ENCODE peak calls at places on chromosomes 12 and 14, in seven cellular contexts. One of them, this sample, is unnamed. For H3K4me1, the result is how much of the 10 kb centered on the place peaks cover.

GRCh38 chr14:79254069-79254775 is 957.1 kb downstream of the DIO2 start:
- DNase-seq in CD4-positive, alpha-beta memory T cell: no peak
- DNase-seq in spleen: no peak
- DNase-seq in pancreas: no peak
- DNase-seq in body of pancreas: no peak
- DNase-seq in gastrocnemius medialis: no peak
- DNase-seq in naive thymus-derived CD4-positive, alpha-beta T cell: no peak
- DNase-seq in this sample: no peak

GRCh38 chr14:53491256-53491905 is 338.3 kb upstream of the DDHD1 start:
- DNase-seq in CD4-positive, alpha-beta memory T cell: no peak
- DNase-seq in spleen: no peak
- DNase-seq in pancreas: no peak
- DNase-seq in body of pancreas: no peak
- DNase-seq in gastrocnemius medialis: no peak
- DNase-seq in naive thymus-derived CD4-positive, alpha-beta T cell: no peak
- DNase-seq in this sample: no peak

GRCh38 chr14:64723691-64724577 is 19.7 kb downstream of the PLEKHG3 start:
- DNase-seq in CD4-positive, alpha-beta memory T cell: peak
- DNase-seq in spleen: peak
- DNase-seq in pancreas: no peak
- DNase-seq in body of pancreas: no peak
- DNase-seq in gastrocnemius medialis: no peak
- DNase-seq in naive thymus-derived CD4-positive, alpha-beta T cell: no peak
- DNase-seq in this sample: no peak

GRCh38 chr12:89205517-89205916 is 146.8 kb downstream of the DUSP6 start:
- DNase-seq in CD4-positive, alpha-beta memory T cell: no peak
- DNase-seq in spleen: no peak
- DNase-seq in pancreas: no peak
- DNase-seq in body of pancreas: no peak
- DNase-seq in gastrocnemius medialis: no peak
- DNase-seq in naive thymus-derived CD4-positive, alpha-beta T cell: no peak
- DNase-seq in this sample: no peak

GRCh38 chr12:115998119-115998633 is 279.3 kb downstream of the MED13L start:
- DNase-seq in CD4-positive, alpha-beta memory T cell: peak
- DNase-seq in spleen: no peak
- DNase-seq in pancreas: peak
- DNase-seq in body of pancreas: peak
- DNase-seq in gastrocnemius medialis: no peak
- DNase-seq in naive thymus-derived CD4-positive, alpha-beta T cell: peak
- DNase-seq in this sample: no peak

GRCh38 chr14:68361231-68361630 is 431.6 kb downstream of the ZFP36L1 start:
- DNase-seq in CD4-positive, alpha-beta memory T cell: no peak
- DNase-seq in spleen: no peak
- DNase-seq in pancreas: peak
- DNase-seq in body of pancreas: peak
- DNase-seq in gastrocnemius medialis: no peak
- DNase-seq in naive thymus-derived CD4-positive, alpha-beta T cell: no peak
- DNase-seq in this sample: no peak

GRCh38 chr14:55240526-55241178 is 30.6 kb upstream of the FBXO34 start:
- DNase-seq in CD4-positive, alpha-beta memory T cell: no peak
- DNase-seq in spleen: no peak
- DNase-seq in pancreas: no peak
- DNase-seq in body of pancreas: no peak
- DNase-seq in gastrocnemius medialis: peak
- DNase-seq in naive thymus-derived CD4-positive, alpha-beta T cell: no peak
- DNase-seq in this sample: no peak

GRCh38 chr12:128853321-128854197 is at the start of gene GLT1D1:
- DNase-seq in CD4-positive, alpha-beta memory T cell: no peak
- DNase-seq in spleen: peak
- DNase-seq in pancreas: no peak
- DNase-seq in body of pancreas: no peak
- DNase-seq in gastrocnemius medialis: no peak
- DNase-seq in naive thymus-derived CD4-positive, alpha-beta T cell: no peak
- DNase-seq in this sample: no peak

GRCh38 chr14:106083082-106083481 is 556.7 kb downstream of the TMEM121 start:
- DNase-seq in CD4-positive, alpha-beta memory T cell: no peak
- DNase-seq in spleen: no peak
- DNase-seq in pancreas: no peak
- DNase-seq in body of pancreas: no peak
- DNase-seq in gastrocnemius medialis: no peak
- DNase-seq in naive thymus-derived CD4-positive, alpha-beta T cell: no peak
- DNase-seq in this sample: no peak

GRCh38 chr12:104555650-104556049 is 98.9 kb downstream of the CHST11 start:
- DNase-seq in CD4-positive, alpha-beta memory T cell: no peak
- DNase-seq in spleen: no peak
- DNase-seq in pancreas: no peak
- DNase-seq in body of pancreas: no peak
- DNase-seq in gastrocnemius medialis: no peak
- DNase-seq in naive thymus-derived CD4-positive, alpha-beta T cell: no peak
- DNase-seq in this sample: no peak

GRCh38 chr14:65840118-65840751 is 427.7 kb downstream of the FUT8 start:
- DNase-seq in CD4-positive, alpha-beta memory T cell: no peak
- DNase-seq in spleen: no peak
- DNase-seq in pancreas: no peak
- DNase-seq in body of pancreas: no peak
- DNase-seq in gastrocnemius medialis: no peak
- DNase-seq in naive thymus-derived CD4-positive, alpha-beta T cell: no peak
- DNase-seq in this sample: no peak

GRCh38 chr12:57476162-57476992 is 3.3 kb downstream of the ARHGAP9 start:
- DNase-seq in CD4-positive, alpha-beta memory T cell: peak
- DNase-seq in spleen: peak
- DNase-seq in pancreas: no peak
- DNase-seq in body of pancreas: no peak
- DNase-seq in gastrocnemius medialis: no peak
- DNase-seq in naive thymus-derived CD4-positive, alpha-beta T cell: peak
- DNase-seq in this sample: peak

GRCh38 chr12:11662369-11662768 is 12.9 kb downstream of the ETV6 start:
- DNase-seq in CD4-positive, alpha-beta memory T cell: no peak
- DNase-seq in spleen: no peak
- DNase-seq in pancreas: no peak
- DNase-seq in body of pancreas: no peak
- DNase-seq in gastrocnemius medialis: no peak
- DNase-seq in naive thymus-derived CD4-positive, alpha-beta T cell: no peak
- DNase-seq in this sample: no peak

DNA sequence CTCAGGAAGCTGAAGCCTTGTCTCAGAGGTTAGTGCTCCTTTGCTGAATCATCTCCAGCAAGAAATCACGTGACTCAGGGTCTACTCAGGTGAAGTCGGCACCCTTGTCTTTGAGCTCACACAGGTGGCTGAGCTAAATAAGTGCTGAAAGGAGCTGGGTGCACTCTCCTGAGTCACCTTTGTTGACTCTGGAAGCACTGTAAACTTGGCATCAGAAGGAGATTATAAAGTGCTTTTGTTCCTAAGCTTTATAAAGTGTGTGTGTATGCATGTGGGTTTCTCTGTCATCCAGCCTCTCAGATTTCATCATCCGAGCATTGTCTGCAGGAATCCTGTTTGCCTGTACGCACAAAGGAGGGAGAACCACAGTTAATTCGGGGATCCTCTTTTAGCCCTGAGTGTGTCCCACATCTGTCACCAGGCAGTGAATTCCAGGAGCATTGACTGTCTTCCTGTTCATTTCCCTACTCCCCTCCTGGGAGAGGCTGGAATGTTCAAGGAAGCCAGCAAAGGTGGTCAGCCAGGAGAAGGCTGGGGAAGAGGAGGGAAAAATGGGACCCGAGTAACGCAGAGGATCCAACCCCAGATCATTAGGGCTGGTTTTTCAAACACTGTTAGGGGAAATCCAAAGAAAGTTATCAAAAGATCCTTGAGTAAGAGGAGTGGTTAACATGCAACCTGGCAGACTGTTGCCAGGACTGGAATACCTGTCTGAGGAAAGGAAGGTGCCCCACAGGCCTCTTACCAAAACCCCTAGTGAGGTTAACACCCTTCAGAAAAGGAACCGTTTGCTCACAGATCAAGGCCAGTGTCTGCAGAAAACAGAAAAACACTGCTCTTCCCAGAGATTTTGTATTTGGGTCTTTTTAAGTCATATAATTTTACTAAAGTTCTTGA is 157.5 kb upstream of the HIF1A start:
- DNase-seq in CD4-positive, alpha-beta memory T cell: no peak
- DNase-seq in spleen: no peak
- DNase-seq in pancreas: peak
- DNase-seq in body of pancreas: peak
- DNase-seq in gastrocnemius medialis: no peak
- DNase-seq in naive thymus-derived CD4-positive, alpha-beta T cell: no peak
- DNase-seq in this sample: no peak
- H3K4me1 ChIP-seq in CD4-positive, alpha-beta memory T cell: under half
- H3K4me1 ChIP-seq in spleen: under half
- H3K4me1 ChIP-seq in pancreas: half or more
- H3K4me1 ChIP-seq in body of pancreas: half or more
- H3K4me1 ChIP-seq in gastrocnemius medialis: under half
- H3K4me1 ChIP-seq in naive thymus-derived CD4-positive, alpha-beta T cell: under half
- H3K4me1 ChIP-seq in this sample: under half

DNA sequence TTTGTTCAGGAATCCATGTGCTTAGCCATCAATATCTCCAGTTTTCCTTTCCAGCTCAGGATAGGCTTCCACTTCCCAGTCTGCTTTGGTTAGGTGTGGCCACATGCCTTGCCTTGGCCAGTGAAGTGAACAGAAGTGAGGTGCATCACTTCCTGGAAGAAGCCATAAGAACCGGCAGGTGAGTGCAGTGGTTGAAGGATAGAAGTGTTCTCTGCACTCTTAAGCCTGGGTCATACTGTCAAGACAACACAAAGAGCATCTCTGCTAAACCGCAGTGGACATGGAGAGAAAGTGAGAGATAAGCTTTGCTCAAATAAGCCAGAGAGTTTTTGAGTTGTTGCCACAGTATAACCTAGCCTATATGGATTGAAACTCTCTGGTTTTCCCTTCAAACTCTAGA is 11.4 kb downstream of the GNG2 start:
- DNase-seq in CD4-positive, alpha-beta memory T cell: no peak
- DNase-seq in spleen: no peak
- DNase-seq in pancreas: no peak
- DNase-seq in body of pancreas: no peak
- DNase-seq in gastrocnemius medialis: no peak
- DNase-seq in naive thymus-derived CD4-positive, alpha-beta T cell: no peak
- DNase-seq in this sample: no peak
- H3K4me1 ChIP-seq in CD4-positive, alpha-beta memory T cell: half or more
- H3K4me1 ChIP-seq in spleen: half or more
- H3K4me1 ChIP-seq in pancreas: under half
- H3K4me1 ChIP-seq in body of pancreas: under half
- H3K4me1 ChIP-seq in gastrocnemius medialis: under half
- H3K4me1 ChIP-seq in naive thymus-derived CD4-positive, alpha-beta T cell: half or more
- H3K4me1 ChIP-seq in this sample: under half

GRCh38 chr14:32202941-32203882 is at the start of gene RNU6-8:
- DNase-seq in CD4-positive, alpha-beta memory T cell: peak
- DNase-seq in spleen: peak
- DNase-seq in pancreas: peak
- DNase-seq in body of pancreas: peak
- DNase-seq in gastrocnemius medialis: peak
- DNase-seq in naive thymus-derived CD4-positive, alpha-beta T cell: peak
- DNase-seq in this sample: peak

GRCh38 chr14:32201816-32202467 is at the start of gene RNU6-7:
- DNase-seq in CD4-positive, alpha-beta memory T cell: peak
- DNase-seq in spleen: peak
- DNase-seq in pancreas: no peak
- DNase-seq in body of pancreas: peak
- DNase-seq in gastrocnemius medialis: peak
- DNase-seq in naive thymus-derived CD4-positive, alpha-beta T cell: peak
- DNase-seq in this sample: peak

GRCh38 chr14:32201196-32201815 is 539 bp upstream of the RNU6-7 start:
- DNase-seq in CD4-positive, alpha-beta memory T cell: peak
- DNase-seq in spleen: peak
- DNase-seq in pancreas: peak
- DNase-seq in body of pancreas: peak
- DNase-seq in gastrocnemius medialis: peak
- DNase-seq in naive thymus-derived CD4-positive, alpha-beta T cell: peak
- DNase-seq in this sample: peak

GRCh38 chr14:32203928-32204357 is 874 bp upstream of the RNU6-8 start:
- DNase-seq in CD4-positive, alpha-beta memory T cell: peak
- DNase-seq in spleen: peak
- DNase-seq in pancreas: peak
- DNase-seq in body of pancreas: peak
- DNase-seq in gastrocnemius medialis: peak
- DNase-seq in naive thymus-derived CD4-positive, alpha-beta T cell: peak
- DNase-seq in this sample: peak

GRCh38 chr14:32202468-32202865 is 602 bp downstream of the RNU6-8 start:
- DNase-seq in CD4-positive, alpha-beta memory T cell: no peak
- DNase-seq in spleen: no peak
- DNase-seq in pancreas: no peak
- DNase-seq in body of pancreas: no peak
- DNase-seq in gastrocnemius medialis: no peak
- DNase-seq in naive thymus-derived CD4-positive, alpha-beta T cell: no peak
- DNase-seq in this sample: peak
- H3K4me1 ChIP-seq in CD4-positive, alpha-beta memory T cell: under half
- H3K4me1 ChIP-seq in spleen: under half
- H3K4me1 ChIP-seq in pancreas: under half
- H3K4me1 ChIP-seq in body of pancreas: under half
- H3K4me1 ChIP-seq in gastrocnemius medialis: under half
- H3K4me1 ChIP-seq in naive thymus-derived CD4-positive, alpha-beta T cell: under half
- H3K4me1 ChIP-seq in this sample: under half

GRCh38 chr14:102629011-102629444 is 36.6 kb downstream of the RCOR1 start:
- DNase-seq in CD4-positive, alpha-beta memory T cell: no peak
- DNase-seq in spleen: no peak
- DNase-seq in pancreas: no peak
- DNase-seq in body of pancreas: no peak
- DNase-seq in gastrocnemius medialis: no peak
- DNase-seq in naive thymus-derived CD4-positive, alpha-beta T cell: no peak
- DNase-seq in this sample: no peak

GRCh38 chr14:102629700-102630365 is 37.4 kb downstream of the RCOR1 start:
- DNase-seq in CD4-positive, alpha-beta memory T cell: no peak
- DNase-seq in spleen: no peak
- DNase-seq in pancreas: no peak
- DNase-seq in body of pancreas: no peak
- DNase-seq in gastrocnemius medialis: no peak
- DNase-seq in naive thymus-derived CD4-positive, alpha-beta T cell: no peak
- DNase-seq in this sample: no peak

GRCh38 chr14:102622262-102622885 is 29.9 kb downstream of the RCOR1 start:
- DNase-seq in CD4-positive, alpha-beta memory T cell: no peak
- DNase-seq in spleen: no peak
- DNase-seq in pancreas: no peak
- DNase-seq in body of pancreas: peak
- DNase-seq in gastrocnemius medialis: no peak
- DNase-seq in naive thymus-derived CD4-positive, alpha-beta T cell: no peak
- DNase-seq in this sample: peak

GRCh38 chr14:102626530-102626929 is 34.1 kb downstream of the RCOR1 start:
- DNase-seq in CD4-positive, alpha-beta memory T cell: no peak
- DNase-seq in spleen: no peak
- DNase-seq in pancreas: no peak
- DNase-seq in body of pancreas: no peak
- DNase-seq in gastrocnemius medialis: no peak
- DNase-seq in naive thymus-derived CD4-positive, alpha-beta T cell: no peak
- DNase-seq in this sample: no peak

DNA sequence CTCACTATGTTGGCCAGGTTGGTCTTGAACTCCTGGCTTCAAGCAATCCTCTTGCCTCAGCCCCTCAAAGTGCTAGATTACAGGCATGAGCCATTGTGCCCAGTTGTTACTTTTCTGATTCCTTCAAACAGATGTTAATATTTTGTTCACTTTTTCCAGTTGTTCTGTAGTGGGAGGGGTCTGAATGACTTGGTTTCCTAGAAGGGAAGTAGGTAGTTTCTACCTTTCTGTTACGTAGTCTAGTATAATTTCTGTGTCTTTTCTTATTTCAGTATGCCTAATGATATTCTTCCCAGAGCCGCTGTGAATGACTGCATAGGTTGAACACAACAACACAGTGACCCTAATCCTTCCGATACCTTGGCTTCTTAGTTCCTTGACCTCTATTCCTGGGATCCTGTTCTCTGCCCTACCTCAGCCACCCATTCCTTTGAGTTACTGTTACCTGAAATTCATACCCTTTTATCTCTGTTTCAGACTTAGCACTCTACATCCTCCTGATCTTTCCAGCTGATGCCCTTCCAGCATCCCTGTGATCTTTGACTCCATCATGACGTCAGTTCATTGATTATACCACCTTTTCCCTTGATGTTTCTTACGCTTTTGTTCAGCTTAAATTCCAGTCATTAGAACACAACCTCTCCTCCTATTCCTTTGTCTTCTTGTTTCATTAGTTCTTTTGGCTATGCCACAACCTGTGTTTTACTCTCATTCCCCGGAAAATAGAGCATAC is 33.3 kb downstream of the RCOR1 start:
- DNase-seq in CD4-positive, alpha-beta memory T cell: no peak
- DNase-seq in spleen: no peak
- DNase-seq in pancreas: no peak
- DNase-seq in body of pancreas: no peak
- DNase-seq in gastrocnemius medialis: no peak
- DNase-seq in naive thymus-derived CD4-positive, alpha-beta T cell: no peak
- DNase-seq in this sample: no peak
- H3K4me1 ChIP-seq in CD4-positive, alpha-beta memory T cell: under half
- H3K4me1 ChIP-seq in spleen: under half
- H3K4me1 ChIP-seq in pancreas: under half
- H3K4me1 ChIP-seq in body of pancreas: under half
- H3K4me1 ChIP-seq in gastrocnemius medialis: under half
- H3K4me1 ChIP-seq in naive thymus-derived CD4-positive, alpha-beta T cell: under half
- H3K4me1 ChIP-seq in this sample: under half